ENCODE peak calls at places on chromosomes 2 and 18, in seven cellular contexts. One of them, this sample, is unnamed.
A peak's percentile ranks its signal among the peaks of the same experiment; 100 is the strongest.

GRCh38 chr2:33530614-33531344 is 54.3 kb downstream of the RASGRP3 start:
- ATAC-seq in DND-41: no peak
- ATAC-seq in lower lobe of right lung: no peak
- ATAC-seq in left lung: no peak
- ATAC-seq in heart left ventricle: no peak
- ATAC-seq in body of pancreas: no peak
- ATAC-seq in K562: no peak
- ATAC-seq in this sample: no peak

GRCh38 chr2:166329465-166329864 is 46.3 kb downstream of the SCN9A start:
- ATAC-seq in DND-41: no peak
- ATAC-seq in lower lobe of right lung: no peak
- ATAC-seq in left lung: no peak
- ATAC-seq in heart left ventricle: no peak
- ATAC-seq in body of pancreas: no peak
- ATAC-seq in K562: peak; percentile 55
- ATAC-seq in this sample: no peak

GRCh38 chr2:109126501-109126860 is 2.5 kb upstream of the SH3RF3 start:
- ATAC-seq in DND-41: peak; percentile 46
- ATAC-seq in lower lobe of right lung: no peak
- ATAC-seq in left lung: no peak
- ATAC-seq in heart left ventricle: no peak
- ATAC-seq in body of pancreas: no peak
- ATAC-seq in K562: no peak
- ATAC-seq in this sample: no peak

GRCh38 chr2:62423883-62424458 is 82.0 kb downstream of the TMEM17 start:
- ATAC-seq in DND-41: no peak
- ATAC-seq in lower lobe of right lung: no peak
- ATAC-seq in left lung: no peak
- ATAC-seq in heart left ventricle: peak; percentile 57
- ATAC-seq in body of pancreas: no peak
- ATAC-seq in K562: no peak
- ATAC-seq in this sample: no peak

GRCh38 chr2:215693269-215693998 is 257.6 kb upstream of the FN1 start:
- ATAC-seq in DND-41: no peak
- ATAC-seq in lower lobe of right lung: no peak
- ATAC-seq in left lung: peak; percentile 75
- ATAC-seq in heart left ventricle: no peak
- ATAC-seq in body of pancreas: no peak
- ATAC-seq in K562: no peak
- ATAC-seq in this sample: peak; percentile 34

GRCh38 chr2:99238599-99238998 is 16.9 kb downstream of the LYG2 start:
- ATAC-seq in DND-41: no peak
- ATAC-seq in lower lobe of right lung: no peak
- ATAC-seq in left lung: no peak
- ATAC-seq in heart left ventricle: peak; percentile 95
- ATAC-seq in body of pancreas: no peak
- ATAC-seq in K562: peak; percentile 93
- ATAC-seq in this sample: no peak

GRCh38 chr2:29579495-29580178 is 341.7 kb downstream of the ALK start:
- ATAC-seq in DND-41: no peak
- ATAC-seq in lower lobe of right lung: no peak
- ATAC-seq in left lung: no peak
- ATAC-seq in heart left ventricle: no peak
- ATAC-seq in body of pancreas: no peak
- ATAC-seq in K562: no peak
- ATAC-seq in this sample: no peak

GRCh38 chr2:68487773-68488355 is 20.5 kb downstream of the APLF start:
- ATAC-seq in DND-41: peak; percentile 73
- ATAC-seq in lower lobe of right lung: no peak
- ATAC-seq in left lung: peak; percentile 79
- ATAC-seq in heart left ventricle: no peak
- ATAC-seq in body of pancreas: no peak
- ATAC-seq in K562: peak; percentile 72
- ATAC-seq in this sample: no peak

GRCh38 chr2:59413751-59414570 is 1139.5 kb downstream of the BCL11A start:
- ATAC-seq in DND-41: peak; percentile 88
- ATAC-seq in lower lobe of right lung: no peak
- ATAC-seq in left lung: no peak
- ATAC-seq in heart left ventricle: no peak
- ATAC-seq in body of pancreas: no peak
- ATAC-seq in K562: no peak
- ATAC-seq in this sample: no peak

GRCh38 chr2:233082222-233082933 is 22.2 kb downstream of the INPP5D start:
- ATAC-seq in DND-41: no peak
- ATAC-seq in lower lobe of right lung: no peak
- ATAC-seq in left lung: no peak
- ATAC-seq in heart left ventricle: no peak
- ATAC-seq in body of pancreas: no peak
- ATAC-seq in K562: no peak
- ATAC-seq in this sample: no peak

GRCh38 chr2:212548459-212548815 is 9.8 kb upstream of the ERBB4 start:
- ATAC-seq in DND-41: no peak
- ATAC-seq in lower lobe of right lung: peak; percentile 74
- ATAC-seq in left lung: peak; percentile 86
- ATAC-seq in heart left ventricle: no peak
- ATAC-seq in body of pancreas: peak; percentile 77
- ATAC-seq in K562: no peak
- ATAC-seq in this sample: no peak

GRCh38 chr2:162888641-162889040 is 50.1 kb upstream of the KCNH7 start:
- ATAC-seq in DND-41: no peak
- ATAC-seq in lower lobe of right lung: no peak
- ATAC-seq in left lung: no peak
- ATAC-seq in heart left ventricle: no peak
- ATAC-seq in body of pancreas: no peak
- ATAC-seq in K562: no peak
- ATAC-seq in this sample: no peak

GRCh38 chr2:136131961-136132839 is 14.3 kb upstream of the CXCR4 start:
- ATAC-seq in DND-41: no peak
- ATAC-seq in lower lobe of right lung: peak; percentile 58
- ATAC-seq in left lung: peak; percentile 45
- ATAC-seq in heart left ventricle: peak; percentile 28
- ATAC-seq in body of pancreas: no peak
- ATAC-seq in K562: no peak
- ATAC-seq in this sample: no peak

GRCh38 chr2:129056309-129056958 is 737.8 kb upstream of the HS6ST1 start:
- ATAC-seq in DND-41: no peak
- ATAC-seq in lower lobe of right lung: no peak
- ATAC-seq in left lung: no peak
- ATAC-seq in heart left ventricle: no peak
- ATAC-seq in body of pancreas: no peak
- ATAC-seq in K562: no peak
- ATAC-seq in this sample: no peak

GRCh38 chr2:8840475-8841091 is 3.2 kb upstream of the KIDINS220 start:
- ATAC-seq in DND-41: no peak
- ATAC-seq in lower lobe of right lung: peak; percentile 53
- ATAC-seq in left lung: peak; percentile 23
- ATAC-seq in heart left ventricle: no peak
- ATAC-seq in body of pancreas: no peak
- ATAC-seq in K562: peak; percentile 7
- ATAC-seq in this sample: no peak

GRCh38 chr2:43758738-43759137 is 15.1 kb upstream of the DYNC2LI1 start:
- ATAC-seq in DND-41: no peak
- ATAC-seq in lower lobe of right lung: no peak
- ATAC-seq in left lung: peak; percentile 30
- ATAC-seq in heart left ventricle: no peak
- ATAC-seq in body of pancreas: no peak
- ATAC-seq in K562: no peak
- ATAC-seq in this sample: peak; percentile 70

GRCh38 chr2:166957686-166958085 is 69.4 kb downstream of the XIRP2 start:
- ATAC-seq in DND-41: no peak
- ATAC-seq in lower lobe of right lung: no peak
- ATAC-seq in left lung: no peak
- ATAC-seq in heart left ventricle: no peak
- ATAC-seq in body of pancreas: peak; percentile 66
- ATAC-seq in K562: no peak
- ATAC-seq in this sample: no peak

GRCh38 chr2:208033701-208034502 is 8.6 kb upstream of the PLEKHM3 start:
- ATAC-seq in DND-41: peak; percentile 57
- ATAC-seq in lower lobe of right lung: peak; percentile 91
- ATAC-seq in left lung: peak; percentile 92
- ATAC-seq in heart left ventricle: peak; percentile 32
- ATAC-seq in body of pancreas: peak; percentile 83
- ATAC-seq in K562: peak; percentile 97
- ATAC-seq in this sample: no peak
- H3K4me1 ChIP-seq in DND-41: no peaks in the 10 kb centered on the region
- H3K4me1 ChIP-seq in lower lobe of right lung: peaks cover 22% of the 10 kb centered on the region
- H3K4me1 ChIP-seq in left lung: no peaks in the 10 kb centered on the region
- H3K4me1 ChIP-seq in heart left ventricle: no peaks in the 10 kb centered on the region
- H3K4me1 ChIP-seq in body of pancreas: peaks cover 3% of the 10 kb centered on the region
- H3K4me1 ChIP-seq in K562: no peaks in the 10 kb centered on the region
- H3K4me1 ChIP-seq in this sample: no peaks in the 10 kb centered on the region

GRCh38 chr2:112621792-112622527 is 23.8 kb upstream of the SLC20A1 start:
- ATAC-seq in DND-41: no peak
- ATAC-seq in lower lobe of right lung: no peak
- ATAC-seq in left lung: no peak
- ATAC-seq in heart left ventricle: no peak
- ATAC-seq in body of pancreas: no peak
- ATAC-seq in K562: no peak
- ATAC-seq in this sample: no peak
- TF ChIP-seq CTCF in DND-41: no peak
- TF ChIP-seq CTCF in lower lobe of right lung: no peak
- TF ChIP-seq CTCF in left lung: no peak
- TF ChIP-seq CTCF in heart left ventricle: no peak
- TF ChIP-seq CTCF in body of pancreas: no peak
- TF ChIP-seq CTCF in K562: no peak
- TF ChIP-seq CTCF in this sample: no peak

DNA sequence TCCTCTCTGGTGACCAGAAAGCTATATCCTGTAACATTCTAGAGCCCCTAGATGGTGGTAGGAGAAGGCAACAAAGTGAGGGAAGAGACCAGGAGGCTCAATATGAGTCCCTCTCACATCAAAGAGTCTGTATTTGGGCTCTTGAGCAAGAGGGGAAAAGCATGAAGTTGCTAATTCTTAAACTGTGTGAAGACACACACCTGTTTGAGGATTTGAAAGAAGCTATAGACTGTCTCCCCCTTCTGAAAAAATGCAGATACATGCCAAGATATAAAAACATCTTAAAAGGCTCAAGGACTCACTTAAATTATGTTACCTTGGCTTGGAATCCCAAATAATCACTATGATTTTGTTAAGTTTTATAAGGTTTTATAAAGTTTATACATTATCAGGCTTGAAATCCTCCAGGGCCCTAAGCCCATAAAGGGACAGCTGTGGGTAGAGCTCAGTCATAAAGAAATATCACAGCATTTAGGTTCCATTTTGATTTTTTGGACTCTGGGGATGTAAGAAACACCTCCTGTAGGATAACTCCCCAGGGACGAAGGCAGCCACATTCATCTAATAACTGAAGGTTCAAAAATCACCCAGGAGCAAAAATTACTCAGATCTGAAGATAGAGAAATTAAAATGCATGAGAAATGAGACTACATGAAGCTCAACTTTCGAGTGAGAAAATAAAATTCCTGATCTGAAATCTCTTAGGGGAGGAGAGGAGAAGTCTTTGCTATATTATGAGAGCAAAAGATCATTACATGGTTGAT is 136.1 kb upstream of the LGALSL start:
- ATAC-seq in DND-41: no peak
- ATAC-seq in lower lobe of right lung: no peak
- ATAC-seq in left lung: no peak
- ATAC-seq in heart left ventricle: no peak
- ATAC-seq in body of pancreas: no peak
- ATAC-seq in K562: no peak
- ATAC-seq in this sample: no peak
- H3K4me1 ChIP-seq in DND-41: no peaks in the 10 kb centered on the region
- H3K4me1 ChIP-seq in lower lobe of right lung: peaks cover 8% of the 10 kb centered on the region
- H3K4me1 ChIP-seq in left lung: no peaks in the 10 kb centered on the region
- H3K4me1 ChIP-seq in heart left ventricle: peaks cover 10% of the 10 kb centered on the region
- H3K4me1 ChIP-seq in body of pancreas: no peaks in the 10 kb centered on the region
- H3K4me1 ChIP-seq in K562: peaks cover 6% of the 10 kb centered on the region
- H3K4me1 ChIP-seq in this sample: no peaks in the 10 kb centered on the region

GRCh38 chr2:223117533-223117932 is 65.5 kb downstream of the KCNE4 start:
- ATAC-seq in DND-41: no peak
- ATAC-seq in lower lobe of right lung: no peak
- ATAC-seq in left lung: no peak
- ATAC-seq in heart left ventricle: no peak
- ATAC-seq in body of pancreas: no peak
- ATAC-seq in K562: no peak
- ATAC-seq in this sample: no peak

GRCh38 chr2:223123859-223124610 is 72.0 kb downstream of the KCNE4 start:
- ATAC-seq in DND-41: no peak
- ATAC-seq in lower lobe of right lung: no peak
- ATAC-seq in left lung: peak; percentile 75
- ATAC-seq in heart left ventricle: peak; percentile 62
- ATAC-seq in body of pancreas: no peak
- ATAC-seq in K562: no peak
- ATAC-seq in this sample: peak; percentile 52

GRCh38 chr2:223121317-223121716 is 69.3 kb downstream of the KCNE4 start:
- ATAC-seq in DND-41: no peak
- ATAC-seq in lower lobe of right lung: no peak
- ATAC-seq in left lung: no peak
- ATAC-seq in heart left ventricle: no peak
- ATAC-seq in body of pancreas: no peak
- ATAC-seq in K562: no peak
- ATAC-seq in this sample: no peak

GRCh38 chr2:223122706-223123265 is 70.8 kb downstream of the KCNE4 start:
- ATAC-seq in DND-41: no peak
- ATAC-seq in lower lobe of right lung: no peak
- ATAC-seq in left lung: peak; percentile 52
- ATAC-seq in heart left ventricle: peak; percentile 75
- ATAC-seq in body of pancreas: no peak
- ATAC-seq in K562: no peak
- ATAC-seq in this sample: peak; percentile 48
- TF ChIP-seq CTCF in DND-41: no peak
- TF ChIP-seq CTCF in lower lobe of right lung: no peak
- TF ChIP-seq CTCF in left lung: no peak
- TF ChIP-seq CTCF in heart left ventricle: no peak
- TF ChIP-seq CTCF in body of pancreas: no peak
- TF ChIP-seq CTCF in K562: no peak
- TF ChIP-seq CTCF in this sample: no peak

GRCh38 chr18:78915446-78916008 is 64.1 kb upstream of the SALL3 start:
- ATAC-seq in DND-41: no peak
- ATAC-seq in lower lobe of right lung: no peak
- ATAC-seq in left lung: no peak
- ATAC-seq in heart left ventricle: no peak
- ATAC-seq in body of pancreas: no peak
- ATAC-seq in K562: no peak
- ATAC-seq in this sample: no peak
- H3K4me1 ChIP-seq in DND-41: peaks cover 17% of the 10 kb centered on the region
- H3K4me1 ChIP-seq in lower lobe of right lung: no peaks in the 10 kb centered on the region
- H3K4me1 ChIP-seq in left lung: no peaks in the 10 kb centered on the region
- H3K4me1 ChIP-seq in heart left ventricle: no peaks in the 10 kb centered on the region
- H3K4me1 ChIP-seq in body of pancreas: no peaks in the 10 kb centered on the region
- H3K4me1 ChIP-seq in K562: no peaks in the 10 kb centered on the region
- H3K4me1 ChIP-seq in this sample: no peaks in the 10 kb centered on the region